ENCODE peak calls at places on chromosomes 6 and 20, in four cellular contexts. R is neuronal stem cell, P is NT2/D1, M is fibroblast of pulmonary artery. D is an unnamed sample.

GRCh38 chr6:53811082-53811481 is 16.3 kb downstream of the LRRC1 start:
- DNase-seq in R (no peak), P (no peak), M (no peak), D (peak; percentile 10)

GRCh38 chr6:137880633-137881521 is 13.8 kb downstream of the TNFAIP3 start:
- DNase-seq in R (no peak), P (no peak), M (no peak), D (no peak)

GRCh38 chr20:37161830-37162549 is 17.1 kb upstream of the RPN2 start:
- DNase-seq in R (no peak), P (no peak), M (no peak), D (no peak)

GRCh38 chr20:61589055-61589385 is 337.0 kb downstream of the CDH4 start:
- DNase-seq in R (no peak), P (no peak), M (peak; percentile 49), D (no peak)

GRCh38 chr20:32909896-32910571 is 51.3 kb downstream of the EFCAB8 start:
- DNase-seq in R (no peak), P (no peak), M (no peak), D (no peak)

GRCh38 chr20:49210101-49210749 is 9.0 kb upstream of the DDX27 start:
- DNase-seq in R (no peak), P (no peak), M (no peak), D (no peak)

GRCh38 chr6:145736854-145737181 is 1.5 kb upstream of the EPM2A start:
- DNase-seq in R (no peak), P (no peak), M (peak; percentile 50), D (no peak)

GRCh38 chr6:164303092-164304007 is 888.8 kb downstream of the QKI start:
- DNase-seq in R (no peak), P (no peak), M (peak; percentile 78), D (no peak)

GRCh38 chr20:38840053-38840893 is 34.8 kb downstream of the PPP1R16B start:
- DNase-seq in R (no peak), P (no peak), M (peak; percentile 65), D (no peak)

GRCh38 chr6:11224252-11224965 is 8.1 kb downstream of the NEDD9 start:
- DNase-seq in R (no peak), P (no peak), M (peak; percentile 51), D (no peak)

GRCh38 chr6:160730911-160731310 is 28.9 kb downstream of the PLG start:
- DNase-seq in R (no peak), P (no peak), M (no peak), D (no peak)

GRCh38 chr6:36701401-36701991 is 3.9 kb downstream of the RAB44 start:
- DNase-seq in R (no peak), P (no peak), M (no peak), D (no peak)

GRCh38 chr20:62210496-62210855 is 9.6 kb downstream of the HRH3 start:
- DNase-seq in R (no peak), P (no peak), M (no peak), D (no peak)

GRCh38 chr20:57464642-57465211 is 60.2 kb downstream of the CTCFL start:
- DNase-seq in R (no peak), P (no peak), M (peak; percentile 28), D (no peak)

GRCh38 chr6:139698526-139699182 is 324.2 kb upstream of the CITED2 start:
- DNase-seq in R (no peak), P (no peak), M (peak; percentile 41), D (no peak)

GRCh38 chr20:4810446-4811019 is 88.8 kb downstream of the PRND start:
- DNase-seq in R (no peak), P (no peak), M (no peak), D (no peak)

GRCh38 chr20:4811661-4812181 is 90.0 kb downstream of the PRND start:
- DNase-seq in R (no peak), P (no peak), M (no peak), D (peak; percentile 68)

GRCh38 chr20:4812216-4812615 is 90.5 kb downstream of the PRND start:
- DNase-seq in R (no peak), P (no peak), M (no peak), D (no peak)

GRCh38 chr20:4812641-4813075 is 90.9 kb downstream of the PRND start:
- DNase-seq in R (no peak), P (no peak), M (no peak), D (no peak)

DNA sequence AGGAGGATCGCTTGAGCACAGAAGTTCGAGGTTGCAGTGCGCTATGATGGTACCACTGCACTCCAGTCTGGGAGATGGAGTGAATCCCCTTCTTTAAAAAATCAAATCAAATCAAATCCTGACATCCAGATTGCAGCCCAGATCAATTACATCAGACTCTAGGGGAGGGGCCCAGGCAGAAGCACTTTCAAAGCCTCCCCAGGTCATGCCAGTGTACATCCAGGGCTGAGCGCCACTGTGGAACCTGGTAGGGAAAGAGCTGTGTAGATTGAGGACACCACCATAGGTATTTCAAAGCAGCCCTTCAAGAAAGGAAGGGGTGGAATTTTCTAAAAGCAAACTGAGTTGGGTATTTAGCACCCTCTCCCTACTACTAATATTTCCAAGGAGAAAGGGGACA is 89.5 kb downstream of the PRND start:
- DNase-seq in R (no peak), P (no peak), M (no peak), D (no peak)
- H3K4me3 ChIP-seq in R (no peak overlapping the region), P (no peak overlapping the region), M (no peak overlapping the region), D (no peak overlapping the region)

GRCh38 chr6:3208775-3209113 is 18.7 kb downstream of the TUBB2B start:
- DNase-seq in R (no peak), P (no peak), M (no peak), D (no peak)
- H3K4me3 ChIP-seq in R (no peak overlapping the region), P (no peak overlapping the region), M (peak overlapping the region; percentile 7), D (peak overlapping the region; percentile 7)

DNA sequence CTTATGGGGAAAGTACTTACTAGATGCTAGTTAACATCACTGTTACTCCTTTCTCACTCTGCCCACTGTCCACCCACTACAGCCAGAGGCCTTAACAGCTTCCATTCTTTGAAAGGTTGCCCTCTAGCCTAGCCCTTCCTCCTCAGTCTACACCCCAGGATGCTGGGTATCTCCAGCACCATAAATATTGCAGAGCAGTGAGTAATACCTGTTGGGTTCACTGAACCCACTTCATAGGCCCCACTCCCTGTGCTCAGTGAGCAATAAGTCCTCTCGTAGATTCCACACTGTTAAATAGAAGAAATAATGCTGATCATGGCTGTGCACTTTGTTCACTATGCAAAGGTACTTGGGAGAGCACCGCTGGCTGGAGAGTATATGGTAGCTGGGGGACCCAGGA is 87.4 kb downstream of the RSPH3 start:
- DNase-seq in R (no peak), P (no peak), M (no peak), D (no peak)
- H3K4me3 ChIP-seq in R (no peak overlapping the region), P (no peak overlapping the region), M (no peak overlapping the region), D (no peak overlapping the region)

GRCh38 chr6:71419217-71419953 is 130.8 kb downstream of the OGFRL1 start:
- DNase-seq in R (no peak), P (no peak), M (peak; percentile 37), D (no peak)
- H3K4me3 ChIP-seq in R (peak overlapping the region; percentile 94), P (peak overlapping the region; percentile 67), M (peak overlapping the region; percentile 80), D (peak overlapping the region; percentile 63)

GRCh38 chr20:5674176-5674660 is 76.0 kb upstream of the SHLD1 start:
- DNase-seq in R (no peak), P (no peak), M (no peak), D (peak; percentile 76)

GRCh38 chr20:5677389-5677788 is 72.8 kb upstream of the SHLD1 start:
- DNase-seq in R (no peak), P (no peak), M (no peak), D (no peak)

GRCh38 chr20:5678769-5679168 is 71.4 kb upstream of the SHLD1 start:
- DNase-seq in R (no peak), P (no peak), M (no peak), D (no peak)

GRCh38 chr20:5670874-5671273 is 79.3 kb upstream of the SHLD1 start:
- DNase-seq in R (no peak), P (no peak), M (no peak), D (no peak)

GRCh38 chr20:5675103-5676091 is 74.8 kb upstream of the SHLD1 start:
- DNase-seq in R (no peak), P (no peak), M (peak; percentile 55), D (no peak)
- H3K4me3 ChIP-seq in R (no peak overlapping the region), P (no peak overlapping the region), M (no peak overlapping the region), D (no peak overlapping the region)

DNA sequence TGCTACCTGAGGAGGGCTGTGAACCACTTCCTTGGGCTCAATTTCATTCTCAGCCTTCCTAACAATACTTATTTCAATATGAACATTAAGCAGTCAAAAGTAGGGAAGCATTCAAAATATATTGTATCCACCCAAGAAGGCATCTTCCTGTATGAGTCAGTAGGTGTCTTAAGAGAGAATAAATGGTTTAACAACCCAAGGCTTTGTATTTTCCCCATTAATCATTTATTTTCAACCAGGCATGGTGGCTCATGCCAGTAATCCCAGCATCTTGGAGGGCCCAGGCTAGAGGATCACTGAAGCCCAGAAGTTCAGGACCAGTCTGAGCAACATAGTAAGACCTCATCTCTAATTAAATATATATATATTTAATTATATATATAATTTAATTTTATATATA is 74.5 kb upstream of the MARCKS start:
- DNase-seq in R (no peak), P (no peak), M (no peak), D (no peak)
- H3K4me3 ChIP-seq in R (no peak overlapping the region), P (no peak overlapping the region), M (no peak overlapping the region), D (no peak overlapping the region)

GRCh38 chr20:30922129-30922528 is 335.3 kb upstream of the DEFB115 start:
- DNase-seq in R (no peak), P (no peak), M (no peak), D (no peak)
- H3K4me3 ChIP-seq in R (no peak overlapping the region), P (no peak overlapping the region), M (no peak overlapping the region), D (no peak overlapping the region)

GRCh38 chr6:107443904-107444267 is 15.5 kb downstream of the PDSS2 start:
- DNase-seq in R (no peak), P (no peak), M (no peak), D (no peak)
- H3K4me3 ChIP-seq in R (no peak overlapping the region), P (no peak overlapping the region), M (no peak overlapping the region), D (no peak overlapping the region)

GRCh38 chr6:89116702-89117101 is 1.2 kb downstream of the SRSF12 start:
- DNase-seq in R (no peak), P (no peak), M (no peak), D (no peak)

GRCh38 chr6:89118931-89119330 is 1.1 kb upstream of the SRSF12 start:
- DNase-seq in R (no peak), P (no peak), M (no peak), D (no peak)

GRCh38 chr6:89120371-89120770 is 2.5 kb upstream of the SRSF12 start:
- DNase-seq in R (no peak), P (no peak), M (no peak), D (no peak)

GRCh38 chr6:89121934-89122333 is 4.1 kb upstream of the SRSF12 start:
- DNase-seq in R (no peak), P (no peak), M (no peak), D (no peak)

GRCh38 chr6:89117285-89118108 is at the start of gene SRSF12:
- DNase-seq in R (peak; percentile 70), P (no peak), M (peak; percentile 38), D (peak; percentile 62)
- H3K4me3 ChIP-seq in R (peak within 1 kb of the TSS; percentile 96), P (peak within 1 kb of the TSS; percentile 71), M (peak within 1 kb of the TSS; percentile 57), D (peak within 1 kb of the TSS; percentile 56)

D was measured in GM06990.